ENCODE peak calls at places on chromosomes 1 and 21, in four cellular contexts. W is HepG2, C is H1, Q is GM12878. A is an unnamed sample.

GRCh38 chr1:11692899-11693590 is 1.5 kb downstream of the DRAXIN start:
- DNase-seq in C (no peak), W (no peak), Q (no peak), A (no peak)

GRCh38 chr1:158932171-158932570 is 819 bp downstream of the PYHIN1 start:
- DNase-seq in W (no peak), Q (no peak), C (no peak), A (no peak)

GRCh38 chr1:1578371-1578940 is 3.8 kb upstream of the SSU72 start:
- DNase-seq in C (no peak), Q (no peak), W (no peak), A (no peak)

GRCh38 chr1:22131875-22132486 is 10.9 kb downstream of the WNT4 start:
- DNase-seq in C (peak; percentile 43), Q (no peak), W (peak; percentile 30), A (no peak)

GRCh38 chr1:165560834-165561233 is 17.0 kb downstream of the LRRC52 start:
- DNase-seq in C (no peak), W (no peak), Q (no peak), A (peak; percentile 33)

GRCh38 chr1:220521755-220522154 is 6.2 kb upstream of the MARK1 start:
- DNase-seq in Q (no peak), C (no peak), W (no peak), A (no peak)

GRCh38 chr1:24191860-24192259 is 4.8 kb upstream of the IFNLR1 start:
- DNase-seq in W (no peak), C (no peak), Q (no peak), A (no peak)

GRCh38 chr1:185531838-185532237 is 202.4 kb upstream of the HMCN1 start:
- DNase-seq in C (peak; percentile 5), W (no peak), Q (no peak), A (no peak)

GRCh38 chr1:167175901-167176300 is 44.8 kb upstream of the POU2F1 start:
- DNase-seq in W (no peak), Q (no peak), C (no peak), A (no peak)

GRCh38 chr1:65422241-65423203 is 2.1 kb downstream of the LEPR start:
- DNase-seq in Q (no peak), W (no peak), C (no peak), A (no peak)

GRCh38 chr1:156471496-156472490 is 28.8 kb downstream of the MEF2D start:
- DNase-seq in C (no peak), W (peak; percentile 97), Q (no peak), A (no peak)

GRCh38 chr1:156387899-156388813 is 19.1 kb downstream of the RHBG start:
- DNase-seq in Q (no peak), C (no peak), W (peak; percentile 61), A (no peak)

GRCh38 chr1:198088360-198089071 is 68.3 kb upstream of the NEK7 start:
- DNase-seq in Q (no peak), C (no peak), W (peak; percentile 7), A (peak; percentile 16)

GRCh38 chr1:68201546-68202238 is 30.6 kb downstream of the WLS start:
- DNase-seq in Q (no peak), W (no peak), C (no peak), A (no peak)

GRCh38 chr1:69611316-69611715 is 43.6 kb downstream of the LRRC7 start:
- DNase-seq in W (no peak), Q (no peak), C (no peak), A (no peak)

GRCh38 chr1:200409203-200409760 is 554 bp downstream of the ZNF281 start:
- DNase-seq in W (no peak), Q (no peak), C (no peak), A (no peak)

GRCh38 chr1:222370911-222371717 is 176.8 kb downstream of the HHIPL2 start:
- DNase-seq in C (no peak), W (no peak), Q (no peak), A (no peak)

GRCh38 chr1:226135059-226135651 is 51.4 kb downstream of the ACBD3 start:
- DNase-seq in C (no peak), Q (no peak), W (peak; percentile 50), A (no peak)

GRCh38 chr1:19675797-19676196 is 11.1 kb downstream of the HTR6 start:
- DNase-seq in C (no peak), Q (no peak), W (no peak), A (no peak)

GRCh38 chr1:87820667-87821066 is 492.0 kb downstream of the LMO4 start:
- DNase-seq in C (no peak), W (no peak), Q (no peak), A (no peak)

GRCh38 chr1:6800728-6801127 is 15.5 kb downstream of the CAMTA1 start:
- DNase-seq in C (no peak), Q (no peak), W (no peak), A (no peak)

GRCh38 chr1:12088607-12089006 is 25.5 kb downstream of the TNFRSF8 start:
- DNase-seq in Q (no peak), C (no peak), W (no peak), A (no peak)

GRCh38 chr1:118947790-118948189 is 40.4 kb downstream of the TBX15 start:
- DNase-seq in C (no peak), Q (no peak), W (no peak), A (no peak)

GRCh38 chr21:33383056-33383888 is 19.9 kb upstream of the IFNGR2 start:
- DNase-seq in Q (peak; percentile 98), C (no peak), W (peak; percentile 91), A (no peak)
- TF ChIP-seq YY1 in Q (peak; percentile 60), C (no peak), W (no peak), A (no peak)

GRCh38 chr1:4086085-4086850 is 186.2 kb upstream of the C1orf174 start:
- DNase-seq in W (no peak), C (no peak), Q (no peak), A (no peak)
- TF ChIP-seq YY1 in W (no peak), C (no peak), Q (no peak), A (no peak)

GRCh38 chr1:162590101-162590500 is 28.6 kb downstream of the UAP1 start:
- DNase-seq in W (no peak), C (no peak), Q (no peak), A (no peak)
- TF ChIP-seq YY1 in W (no peak), C (no peak), Q (no peak), A (no peak)

GRCh38 chr21:36773111-36773510 is 74.2 kb downstream of the SIM2 start:
- DNase-seq in C (no peak), W (peak; percentile 55), Q (no peak), A (no peak)
- TF ChIP-seq YY1 in C (no peak), W (no peak), Q (no peak), A (no peak)